ENCODE peak calls at places on chromosomes 16 and 17, in six cellular contexts. One of them, this sample, is unnamed.

GRCh38 chr17:76917829-76918228 is 49.6 kb downstream of the MGAT5B start:
- DNase-seq in H9: no peak
- DNase-seq in RWPE1: no peak
- DNase-seq in endothelial cell: peak; percentile 23
- DNase-seq in neural progenitor cell: no peak
- DNase-seq in astrocyte of the cerebellum: no peak
- DNase-seq in this sample: no peak

GRCh38 chr16:49424961-49425360 is 51.4 kb downstream of the C16orf78 start:
- DNase-seq in H9: no peak
- DNase-seq in RWPE1: no peak
- DNase-seq in endothelial cell: no peak
- DNase-seq in neural progenitor cell: no peak
- DNase-seq in astrocyte of the cerebellum: no peak
- DNase-seq in this sample: no peak

GRCh38 chr17:78142113-78142861 is 3.9 kb upstream of the C17orf99 start:
- DNase-seq in H9: no peak
- DNase-seq in RWPE1: peak; percentile 88
- DNase-seq in endothelial cell: no peak
- DNase-seq in neural progenitor cell: no peak
- DNase-seq in astrocyte of the cerebellum: peak; percentile 32
- DNase-seq in this sample: peak; percentile 87

GRCh38 chr16:19389246-19389645 is 28.4 kb upstream of the TMC5 start:
- DNase-seq in H9: peak; percentile 80
- DNase-seq in RWPE1: peak; percentile 39
- DNase-seq in endothelial cell: peak; percentile 41
- DNase-seq in neural progenitor cell: peak; percentile 73
- DNase-seq in astrocyte of the cerebellum: no peak
- DNase-seq in this sample: peak; percentile 69

GRCh38 chr16:24855678-24856077 is 9.9 kb downstream of the SLC5A11 start:
- DNase-seq in H9: no peak
- DNase-seq in RWPE1: no peak
- DNase-seq in endothelial cell: no peak
- DNase-seq in neural progenitor cell: no peak
- DNase-seq in astrocyte of the cerebellum: no peak
- DNase-seq in this sample: no peak

GRCh38 chr17:70527364-70527888 is 358.1 kb downstream of the KCNJ2 start:
- DNase-seq in H9: no peak
- DNase-seq in RWPE1: no peak
- DNase-seq in endothelial cell: no peak
- DNase-seq in neural progenitor cell: no peak
- DNase-seq in astrocyte of the cerebellum: no peak
- DNase-seq in this sample: no peak

GRCh38 chr17:371583-371982 is 19.0 kb upstream of the RPH3AL start:
- DNase-seq in H9: no peak
- DNase-seq in RWPE1: no peak
- DNase-seq in endothelial cell: no peak
- DNase-seq in neural progenitor cell: no peak
- DNase-seq in astrocyte of the cerebellum: no peak
- DNase-seq in this sample: no peak

GRCh38 chr16:84905965-84906460 is 86.2 kb downstream of the CRISPLD2 start:
- DNase-seq in H9: no peak
- DNase-seq in RWPE1: no peak
- DNase-seq in endothelial cell: no peak
- DNase-seq in neural progenitor cell: no peak
- DNase-seq in astrocyte of the cerebellum: no peak
- DNase-seq in this sample: no peak

GRCh38 chr17:65559802-65560627 is 1.4 kb downstream of the AXIN2 start:
- DNase-seq in H9: peak; percentile 74
- DNase-seq in RWPE1: no peak
- DNase-seq in endothelial cell: peak; percentile 49
- DNase-seq in neural progenitor cell: peak; percentile 75
- DNase-seq in astrocyte of the cerebellum: no peak
- DNase-seq in this sample: no peak

GRCh38 chr17:28406478-28406824 is 439 bp upstream of the SLC46A1 start:
- DNase-seq in H9: peak; percentile 70
- DNase-seq in RWPE1: no peak
- DNase-seq in endothelial cell: no peak
- DNase-seq in neural progenitor cell: peak; percentile 27
- DNase-seq in astrocyte of the cerebellum: no peak
- DNase-seq in this sample: no peak

GRCh38 chr16:63457869-63458268 is 1421.6 kb upstream of the CDH8 start:
- DNase-seq in H9: no peak
- DNase-seq in RWPE1: no peak
- DNase-seq in endothelial cell: no peak
- DNase-seq in neural progenitor cell: no peak
- DNase-seq in astrocyte of the cerebellum: no peak
- DNase-seq in this sample: no peak

GRCh38 chr17:43732961-43733360 is 25.6 kb downstream of the SOST start:
- DNase-seq in H9: no peak
- DNase-seq in RWPE1: no peak
- DNase-seq in endothelial cell: no peak
- DNase-seq in neural progenitor cell: no peak
- DNase-seq in astrocyte of the cerebellum: peak; percentile 49
- DNase-seq in this sample: no peak

GRCh38 chr17:50392621-50393020 is 4.7 kb downstream of the LRRC59 start:
- DNase-seq in H9: no peak
- DNase-seq in RWPE1: no peak
- DNase-seq in endothelial cell: no peak
- DNase-seq in neural progenitor cell: no peak
- DNase-seq in astrocyte of the cerebellum: no peak
- DNase-seq in this sample: no peak

GRCh38 chr17:30238003-30238344 is 2.5 kb upstream of the SLC6A4 start:
- DNase-seq in H9: no peak
- DNase-seq in RWPE1: no peak
- DNase-seq in endothelial cell: no peak
- DNase-seq in neural progenitor cell: no peak
- DNase-seq in astrocyte of the cerebellum: no peak
- DNase-seq in this sample: no peak

GRCh38 chr17:30235386-30236296 is at the start of gene SLC6A4:
- DNase-seq in H9: peak; percentile 60
- DNase-seq in RWPE1: no peak
- DNase-seq in endothelial cell: no peak
- DNase-seq in neural progenitor cell: peak; percentile 72
- DNase-seq in astrocyte of the cerebellum: no peak
- DNase-seq in this sample: peak; percentile 27

GRCh38 chr17:30237296-30238002 is 2.0 kb upstream of the SLC6A4 start:
- DNase-seq in H9: no peak
- DNase-seq in RWPE1: no peak
- DNase-seq in endothelial cell: no peak
- DNase-seq in neural progenitor cell: peak; percentile 40
- DNase-seq in astrocyte of the cerebellum: no peak
- DNase-seq in this sample: no peak

GRCh38 chr17:30236297-30236624 is 764 bp upstream of the SLC6A4 start:
- DNase-seq in H9: no peak
- DNase-seq in RWPE1: no peak
- DNase-seq in endothelial cell: no peak
- DNase-seq in neural progenitor cell: no peak
- DNase-seq in astrocyte of the cerebellum: no peak
- DNase-seq in this sample: no peak

DNA sequence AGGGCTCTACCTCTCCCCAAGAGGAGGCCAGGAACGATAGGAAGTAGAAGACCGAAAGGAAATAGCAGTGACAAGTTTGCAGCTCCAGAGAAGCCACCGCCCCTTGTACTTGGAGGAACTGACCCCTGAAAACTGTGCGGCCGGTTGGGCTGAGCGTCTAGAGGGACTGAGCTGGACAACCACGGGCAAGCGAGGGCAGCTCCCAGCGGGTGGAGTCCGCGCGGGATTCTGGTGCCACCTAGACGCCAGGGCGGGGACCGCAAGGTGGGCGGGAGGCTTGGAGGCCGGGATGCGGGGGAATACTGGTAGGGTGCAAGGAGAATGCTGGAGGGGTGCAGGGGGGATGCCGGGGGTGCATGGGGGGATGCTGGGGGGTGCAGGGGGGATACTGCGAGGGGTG is 1.3 kb upstream of the SLC6A4 start:
- DNase-seq in H9: peak; percentile 78
- DNase-seq in RWPE1: peak; percentile 55
- DNase-seq in endothelial cell: peak; percentile 82
- DNase-seq in neural progenitor cell: peak; percentile 83
- DNase-seq in astrocyte of the cerebellum: no peak
- DNase-seq in this sample: peak; percentile 81
- TF ChIP-seq CTCF in H9: peak; percentile 50
- TF ChIP-seq CTCF in RWPE1: peak; percentile 42
- TF ChIP-seq CTCF in endothelial cell: peak; percentile 20
- TF ChIP-seq CTCF in neural progenitor cell: peak; percentile 47
- TF ChIP-seq CTCF in astrocyte of the cerebellum: peak; percentile 38
- TF ChIP-seq CTCF in this sample: peak; percentile 40

GRCh38 chr17:45289316-45290268 is 27.2 kb downstream of the MAP3K14 start:
- DNase-seq in H9: no peak
- DNase-seq in RWPE1: no peak
- DNase-seq in endothelial cell: no peak
- DNase-seq in neural progenitor cell: no peak
- DNase-seq in astrocyte of the cerebellum: no peak
- DNase-seq in this sample: no peak
- TF ChIP-seq CTCF in H9: no peak
- TF ChIP-seq CTCF in RWPE1: no peak
- TF ChIP-seq CTCF in endothelial cell: no peak
- TF ChIP-seq CTCF in neural progenitor cell: no peak
- TF ChIP-seq CTCF in astrocyte of the cerebellum: no peak
- TF ChIP-seq CTCF in this sample: no peak

GRCh38 chr16:27698266-27698665 is 148.3 kb downstream of the KATNIP start:
- DNase-seq in H9: peak; percentile 91
- DNase-seq in RWPE1: no peak
- DNase-seq in endothelial cell: peak; percentile 69
- DNase-seq in neural progenitor cell: peak; percentile 85
- DNase-seq in astrocyte of the cerebellum: no peak
- DNase-seq in this sample: no peak
- TF ChIP-seq CTCF in H9: peak; percentile 92
- TF ChIP-seq CTCF in RWPE1: no peak
- TF ChIP-seq CTCF in endothelial cell: peak; percentile 30
- TF ChIP-seq CTCF in neural progenitor cell: peak; percentile 85
- TF ChIP-seq CTCF in astrocyte of the cerebellum: peak; percentile 43
- TF ChIP-seq CTCF in this sample: peak; percentile 17

GRCh38 chr16:61934591-61934990 is 101.6 kb downstream of the CDH8 start:
- DNase-seq in H9: no peak
- DNase-seq in RWPE1: no peak
- DNase-seq in endothelial cell: no peak
- DNase-seq in neural progenitor cell: no peak
- DNase-seq in astrocyte of the cerebellum: no peak
- DNase-seq in this sample: no peak

GRCh38 chr16:61937646-61938045 is 98.6 kb downstream of the CDH8 start:
- DNase-seq in H9: no peak
- DNase-seq in RWPE1: no peak
- DNase-seq in endothelial cell: no peak
- DNase-seq in neural progenitor cell: no peak
- DNase-seq in astrocyte of the cerebellum: no peak
- DNase-seq in this sample: no peak

GRCh38 chr16:61936522-61936921 is 99.7 kb downstream of the CDH8 start:
- DNase-seq in H9: no peak
- DNase-seq in RWPE1: no peak
- DNase-seq in endothelial cell: peak; percentile 39
- DNase-seq in neural progenitor cell: peak; percentile 36
- DNase-seq in astrocyte of the cerebellum: no peak
- DNase-seq in this sample: no peak
- TF ChIP-seq CTCF in H9: peak; percentile 76
- TF ChIP-seq CTCF in RWPE1: no peak
- TF ChIP-seq CTCF in endothelial cell: peak; percentile 70
- TF ChIP-seq CTCF in neural progenitor cell: peak; percentile 71
- TF ChIP-seq CTCF in astrocyte of the cerebellum: peak; percentile 52
- TF ChIP-seq CTCF in this sample: no peak

DNA sequence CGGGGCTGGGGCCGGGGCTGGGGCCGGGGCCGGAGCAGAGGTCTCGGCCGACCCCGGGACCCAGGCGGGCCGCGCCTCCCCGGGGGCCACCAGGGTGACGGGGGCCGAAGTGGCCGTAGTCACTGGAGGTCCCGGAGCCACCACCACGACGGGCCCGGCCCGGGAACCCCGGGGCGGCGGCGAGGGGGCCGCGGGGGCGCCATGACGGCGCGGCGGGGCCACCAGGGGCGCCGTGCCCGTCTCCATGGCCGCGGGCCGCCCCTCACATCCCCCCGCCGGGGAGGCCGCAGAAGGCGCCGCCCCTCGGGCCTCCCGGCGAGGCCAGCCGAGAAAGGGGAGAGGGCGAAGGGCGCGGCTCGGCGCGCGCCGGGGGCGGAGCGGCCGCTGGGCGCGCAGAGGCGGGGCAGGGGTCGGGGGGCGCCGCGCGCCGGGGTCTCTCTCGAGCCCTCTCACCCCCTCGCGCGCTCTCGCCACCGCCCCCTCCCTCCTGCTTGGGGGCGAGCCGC is 303 bp downstream of the TBC1D10B start:
- DNase-seq in H9: no peak
- DNase-seq in RWPE1: no peak
- DNase-seq in endothelial cell: no peak
- DNase-seq in neural progenitor cell: no peak
- DNase-seq in astrocyte of the cerebellum: no peak
- DNase-seq in this sample: no peak
- TF ChIP-seq CTCF in H9: no peak
- TF ChIP-seq CTCF in RWPE1: no peak
- TF ChIP-seq CTCF in endothelial cell: no peak
- TF ChIP-seq CTCF in neural progenitor cell: peak; percentile 32
- TF ChIP-seq CTCF in astrocyte of the cerebellum: no peak
- TF ChIP-seq CTCF in this sample: no peak

DNA sequence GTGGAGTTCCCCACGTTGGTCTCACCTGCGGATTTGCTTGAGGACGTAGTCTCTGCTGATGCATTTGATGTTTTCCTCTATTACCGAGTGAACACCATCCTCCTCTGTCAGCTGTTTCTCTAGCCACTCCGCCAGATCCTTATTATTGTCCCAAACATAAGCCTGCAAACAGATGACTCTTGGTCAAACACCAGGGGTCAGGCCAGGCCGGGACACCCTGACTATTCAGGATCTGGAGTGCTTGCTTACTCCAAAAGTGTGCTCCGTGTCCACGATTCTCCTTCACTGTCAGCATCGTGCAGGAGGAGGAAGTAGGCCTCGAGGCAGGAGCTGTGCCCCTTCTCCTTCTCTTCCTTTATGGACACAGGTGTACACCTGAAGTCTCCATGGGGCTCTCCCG is 140.2 kb downstream of the AATF start:
- DNase-seq in H9: no peak
- DNase-seq in RWPE1: no peak
- DNase-seq in endothelial cell: no peak
- DNase-seq in neural progenitor cell: peak; percentile 31
- DNase-seq in astrocyte of the cerebellum: no peak
- DNase-seq in this sample: no peak
- TF ChIP-seq CTCF in H9: peak; percentile 45
- TF ChIP-seq CTCF in RWPE1: no peak
- TF ChIP-seq CTCF in endothelial cell: no peak
- TF ChIP-seq CTCF in neural progenitor cell: peak; percentile 25
- TF ChIP-seq CTCF in astrocyte of the cerebellum: peak; percentile 4
- TF ChIP-seq CTCF in this sample: no peak

This sample was measured in Calu3.